ENCODE peak calls at places on chromosomes 7 and 10, in four cellular contexts. J is HCT116, C is GM10248, E is adrenal gland. Q is an unnamed sample.

GRCh38 chr10:73762915-73763314 is 18.7 kb downstream of the SEC24C start:
- DNase-seq in E (no peak), C (no peak), J (no peak), Q (no peak)

GRCh38 chr7:123958186-123958703 is 33.2 kb downstream of the SPAM1 start:
- DNase-seq in J (no peak), C (no peak), E (no peak), Q (no peak)

GRCh38 chr7:31126976-31127375 is 74.9 kb downstream of the ADCYAP1R1 start:
- DNase-seq in E (no peak), C (no peak), J (no peak), Q (no peak)

GRCh38 chr10:124378817-124379510 is 39.8 kb downstream of the OAT start:
- DNase-seq in E (no peak), J (peak; percentile 78), C (no peak), Q (no peak)

GRCh38 chr7:44967571-44968446 is 11.0 kb downstream of the MYO1G start:
- DNase-seq in J (no peak), C (no peak), E (no peak), Q (no peak)

GRCh38 chr10:77410523-77410922 is 227.1 kb downstream of the KCNMA1 start:
- DNase-seq in E (no peak), C (no peak), J (no peak), Q (no peak)

GRCh38 chr7:47154781-47155180 is 427.1 kb downstream of the TNS3 start:
- DNase-seq in C (no peak), E (no peak), J (no peak), Q (no peak)

GRCh38 chr10:124072106-124072505 is 21.3 kb downstream of the CHST15 start:
- DNase-seq in E (no peak), C (no peak), J (no peak), Q (no peak)

GRCh38 chr10:27366769-27367168 is 126.2 kb upstream of the ACBD5 start:
- DNase-seq in E (no peak), C (no peak), J (no peak), Q (no peak)

GRCh38 chr10:27368706-27369105 is 128.1 kb upstream of the ACBD5 start:
- DNase-seq in J (no peak), E (no peak), C (no peak), Q (no peak)

GRCh38 chr10:27373566-27374160 is 130.4 kb upstream of the RAB18 start:
- DNase-seq in C (no peak), J (no peak), E (no peak), Q (no peak)

GRCh38 chr10:27372095-27372494 is 131.5 kb upstream of the ACBD5 start:
- DNase-seq in J (no peak), C (no peak), E (no peak), Q (no peak)

DNA sequence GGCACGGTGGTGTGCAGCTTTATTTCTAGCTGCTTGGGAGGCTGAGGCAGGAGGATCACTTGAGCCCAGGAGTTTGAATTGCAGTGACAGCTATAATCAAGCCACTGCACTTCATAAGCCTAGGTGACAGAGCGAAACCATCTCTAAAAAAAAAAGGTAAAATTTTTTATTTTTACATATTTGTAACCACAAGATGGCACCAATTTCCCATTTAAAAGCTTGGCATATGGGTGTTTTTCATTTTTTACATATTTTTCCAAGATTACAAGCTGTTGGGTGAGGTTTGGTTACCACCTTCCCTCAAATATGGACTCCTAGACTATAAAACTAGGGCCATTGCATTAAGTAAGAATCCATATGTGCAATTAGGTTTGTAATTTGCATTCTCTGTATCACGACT is 129.2 kb upstream of the ACBD5 start:
- DNase-seq in C (no peak), J (no peak), E (no peak), Q (no peak)
- TF ChIP-seq CTCF in C (no peak), J (peak; percentile 40), E (peak; percentile 24), Q (peak; percentile 54)

GRCh38 chr7:32481921-32482320 is 8.3 kb downstream of the LSM5 start:
- DNase-seq in C (no peak), J (no peak), E (no peak), Q (no peak)

GRCh38 chr7:32477649-32477980 is 12.6 kb downstream of the LSM5 start:
- DNase-seq in E (no peak), C (no peak), J (no peak), Q (no peak)

GRCh38 chr7:32481176-32481575 is 9.0 kb downstream of the LSM5 start:
- DNase-seq in E (no peak), C (no peak), J (no peak), Q (no peak)

GRCh38 chr7:32476816-32477648 is 13.1 kb downstream of the LSM5 start:
- DNase-seq in E (no peak), C (no peak), J (no peak), Q (no peak)

DNA sequence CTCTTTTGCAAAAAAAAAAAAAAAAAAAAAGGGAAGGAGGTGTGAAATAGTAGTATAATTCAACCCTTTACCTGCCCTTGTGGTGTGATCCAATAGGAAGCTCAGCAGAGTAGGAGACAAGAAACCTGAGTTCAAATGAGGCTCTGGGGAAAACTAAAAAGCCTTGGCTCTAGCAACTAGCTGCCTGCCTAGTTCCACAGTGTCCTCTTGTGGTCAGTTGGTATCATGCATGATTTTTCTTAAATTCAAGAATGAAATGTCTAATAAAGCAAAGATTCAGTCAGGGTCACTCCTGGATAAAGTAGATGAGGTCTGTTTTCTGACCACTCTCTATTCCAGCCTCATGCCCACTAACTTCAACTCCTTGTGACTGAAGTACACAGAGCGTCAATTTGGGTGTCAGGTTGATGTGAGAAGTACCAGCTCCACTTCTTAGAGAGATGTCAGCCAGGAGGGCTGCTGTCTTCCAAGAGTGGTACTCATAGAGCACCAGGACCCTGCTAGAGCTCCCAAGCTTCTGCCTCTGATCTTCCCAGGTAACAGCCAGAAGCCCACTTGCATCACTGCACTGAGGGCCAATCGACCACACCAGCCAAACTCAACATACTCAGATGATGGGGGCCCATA is 10.5 kb downstream of the LSM5 start:
- DNase-seq in E (no peak), C (peak; percentile 50), J (peak; percentile 49), Q (no peak)
- TF ChIP-seq CTCF in E (peak; percentile 71), C (peak; percentile 52), J (peak; percentile 79), Q (peak; percentile 87)

GRCh38 chr10:88693392-88694020 is 12.5 kb upstream of the LIPK start:
- DNase-seq in E (no peak), C (no peak), J (no peak), Q (no peak)
- TF ChIP-seq CTCF in E (peak; percentile 29), C (no peak), J (peak; percentile 41), Q (peak; percentile 46)

GRCh38 chr7:94295805-94296204 is 98.9 kb upstream of the COL1A2 start:
- DNase-seq in J (no peak), E (no peak), C (no peak), Q (no peak)
- TF ChIP-seq CTCF in J (peak; percentile 42), E (peak; percentile 71), C (no peak), Q (peak; percentile 81)

DNA sequence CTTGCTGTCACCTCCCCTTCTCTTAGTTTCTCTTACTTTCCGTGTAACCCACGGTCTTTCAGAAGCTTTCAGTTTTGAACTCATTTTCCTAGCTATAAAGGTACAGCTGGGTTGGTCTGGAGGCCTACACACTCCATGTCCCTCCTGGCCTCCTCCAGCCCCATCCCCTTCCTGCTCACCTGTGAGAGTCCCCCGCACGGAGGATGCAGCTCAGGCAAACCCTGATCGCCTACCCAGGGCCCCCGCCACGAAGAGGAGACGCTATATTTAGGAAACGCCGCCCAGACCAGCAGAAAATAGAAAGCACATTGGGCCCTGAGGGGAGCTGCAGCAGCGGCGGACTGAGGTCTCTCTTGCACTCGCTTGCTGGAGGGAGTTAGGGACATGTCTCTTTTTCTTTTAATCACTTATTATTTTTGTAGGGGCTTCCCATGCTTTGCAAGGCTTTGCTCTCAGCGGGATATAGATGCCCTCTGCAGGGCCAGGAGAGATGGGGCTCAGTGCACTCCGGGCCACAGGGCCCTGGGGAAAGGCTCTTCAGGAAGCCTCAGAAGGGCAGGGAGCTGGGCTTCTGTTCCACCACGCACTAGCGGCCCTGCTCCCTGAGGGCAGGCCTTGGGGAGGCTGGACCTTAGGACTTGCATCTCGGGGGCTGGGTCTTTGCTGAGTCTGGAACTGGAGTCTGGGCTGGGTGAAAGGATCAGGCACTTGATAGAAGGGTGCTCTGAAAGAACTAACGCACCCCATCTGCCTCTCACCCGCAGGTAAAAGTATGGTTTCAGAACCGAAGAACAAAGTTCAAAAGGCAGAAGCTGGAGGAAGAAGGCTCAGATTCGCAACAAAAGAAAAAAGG is 5.0 kb downstream of the EMX2 start:
- DNase-seq in J (no peak), C (no peak), E (no peak), Q (no peak)
- TF ChIP-seq CTCF in J (no peak), C (no peak), E (no peak), Q (no peak)

DNA sequence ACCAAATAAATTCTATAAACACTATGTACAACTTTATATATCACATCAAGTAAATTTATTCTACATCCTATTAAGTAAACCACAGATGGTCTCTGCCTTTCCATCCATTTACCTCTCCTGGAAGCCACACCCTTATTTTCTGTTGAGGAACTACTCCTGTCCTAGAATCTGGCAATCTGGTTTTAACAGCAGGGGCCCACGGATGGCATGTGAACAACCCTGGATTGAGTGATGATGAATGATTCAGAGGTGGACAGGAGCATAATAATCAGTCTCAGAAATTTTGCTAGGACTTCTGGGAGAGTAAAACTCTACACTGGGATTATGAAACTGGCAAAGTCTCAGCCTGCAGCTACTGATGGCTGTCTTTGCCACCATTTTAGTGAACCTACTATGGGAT is 54.1 kb downstream of the CDK6 start:
- DNase-seq in E (no peak), C (no peak), J (no peak), Q (no peak)
- TF ChIP-seq CTCF in E (no peak), C (no peak), J (no peak), Q (no peak)